ENCODE peak calls at places on chromosomes 6 and 20, in four cellular contexts. One of them, this sample, is unnamed.

GRCh38 chr20:3172933-3173581 is at the start of gene LZTS3:
- DNase-seq in germinal center: peak
- DNase-seq in IMR-90: peak
- DNase-seq in CMK: peak
- DNase-seq in this sample: peak

GRCh38 chr6:18562726-18563125 is 175.6 kb downstream of the RNF144B start:
- DNase-seq in germinal center: no peak
- DNase-seq in IMR-90: no peak
- DNase-seq in CMK: no peak
- DNase-seq in this sample: no peak

GRCh38 chr6:165478581-165478980 is 169.2 kb upstream of the C6orf118 start:
- DNase-seq in germinal center: no peak
- DNase-seq in IMR-90: no peak
- DNase-seq in CMK: no peak
- DNase-seq in this sample: no peak

GRCh38 chr20:17878912-17879602 is 89.5 kb downstream of the SNX5 start:
- DNase-seq in germinal center: no peak
- DNase-seq in IMR-90: no peak
- DNase-seq in CMK: no peak
- DNase-seq in this sample: no peak

GRCh38 chr6:40383348-40384115 is 203.6 kb downstream of the LRFN2 start:
- DNase-seq in germinal center: no peak
- DNase-seq in IMR-90: no peak
- DNase-seq in CMK: no peak
- DNase-seq in this sample: no peak

GRCh38 chr6:7770111-7770510 is 44.2 kb downstream of the BMP6 start:
- DNase-seq in germinal center: no peak
- DNase-seq in IMR-90: peak
- DNase-seq in CMK: no peak
- DNase-seq in this sample: peak

GRCh38 chr6:145727817-145728388 is 7.4 kb downstream of the EPM2A start:
- DNase-seq in germinal center: no peak
- DNase-seq in IMR-90: no peak
- DNase-seq in CMK: peak
- DNase-seq in this sample: no peak

GRCh38 chr20:52593634-52594033 is 378.5 kb upstream of the TSHZ2 start:
- DNase-seq in germinal center: no peak
- DNase-seq in IMR-90: no peak
- DNase-seq in CMK: no peak
- DNase-seq in this sample: no peak

GRCh38 chr6:169702640-169703246 is 817 bp downstream of the C6orf120 start:
- DNase-seq in germinal center: peak
- DNase-seq in IMR-90: peak
- DNase-seq in CMK: no peak
- DNase-seq in this sample: no peak

GRCh38 chr6:113050979-113051378 is 703.8 kb downstream of the RFPL4B start:
- DNase-seq in germinal center: no peak
- DNase-seq in IMR-90: no peak
- DNase-seq in CMK: no peak
- DNase-seq in this sample: no peak

GRCh38 chr6:22247916-22248482 is 48.8 kb downstream of the PRL start:
- DNase-seq in germinal center: no peak
- DNase-seq in IMR-90: no peak
- DNase-seq in CMK: no peak
- DNase-seq in this sample: peak

GRCh38 chr6:122790740-122791679 is 2.0 kb downstream of the SMPDL3A start:
- DNase-seq in germinal center: no peak
- DNase-seq in IMR-90: peak
- DNase-seq in CMK: no peak
- DNase-seq in this sample: peak

GRCh38 chr20:50471231-50471630 is 39.0 kb upstream of the PTPN1 start:
- DNase-seq in germinal center: no peak
- DNase-seq in IMR-90: no peak
- DNase-seq in CMK: no peak
- DNase-seq in this sample: no peak

GRCh38 chr6:113855500-113856010 is 1.6 kb upstream of the MARCKS start:
- DNase-seq in germinal center: peak
- DNase-seq in IMR-90: peak
- DNase-seq in CMK: no peak
- DNase-seq in this sample: peak

GRCh38 chr20:31560900-31561598 is 44.0 kb upstream of the ID1 start:
- DNase-seq in germinal center: no peak
- DNase-seq in IMR-90: peak
- DNase-seq in CMK: no peak
- DNase-seq in this sample: peak

GRCh38 chr6:23499549-23499948 is 626.5 kb upstream of the NRSN1 start:
- DNase-seq in germinal center: no peak
- DNase-seq in IMR-90: no peak
- DNase-seq in CMK: no peak
- DNase-seq in this sample: no peak

GRCh38 chr6:155795173-155795796 is 339.6 kb upstream of the NOX3 start:
- DNase-seq in germinal center: no peak
- DNase-seq in IMR-90: no peak
- DNase-seq in CMK: no peak
- DNase-seq in this sample: peak

GRCh38 chr6:13194852-13195251 is 133.5 kb downstream of the TBC1D7 start:
- DNase-seq in germinal center: peak
- DNase-seq in IMR-90: peak
- DNase-seq in CMK: peak
- DNase-seq in this sample: peak

GRCh38 chr20:42093542-42094440 is 475.6 kb upstream of the CHD6 start:
- DNase-seq in germinal center: no peak
- DNase-seq in IMR-90: no peak
- DNase-seq in CMK: no peak
- DNase-seq in this sample: no peak

GRCh38 chr6:147055821-147056392 is 148.3 kb upstream of the STXBP5 start:
- DNase-seq in germinal center: no peak
- DNase-seq in IMR-90: no peak
- DNase-seq in CMK: no peak
- DNase-seq in this sample: no peak

GRCh38 chr6:131159578-131159977 is 24.3 kb downstream of the AKAP7 start:
- DNase-seq in germinal center: no peak
- DNase-seq in IMR-90: peak
- DNase-seq in CMK: no peak
- DNase-seq in this sample: peak

GRCh38 chr20:58605292-58606065 is 45.6 kb upstream of the STX16 start:
- DNase-seq in germinal center: no peak
- DNase-seq in IMR-90: no peak
- DNase-seq in CMK: no peak
- DNase-seq in this sample: no peak

GRCh38 chr6:87830834-87831374 is 128.9 kb upstream of the AKIRIN2 start:
- DNase-seq in germinal center: no peak
- DNase-seq in IMR-90: no peak
- DNase-seq in CMK: no peak
- DNase-seq in this sample: no peak

GRCh38 chr6:43771858-43772570 is 2.0 kb downstream of the VEGFA start:
- DNase-seq in germinal center: peak
- DNase-seq in IMR-90: no peak
- DNase-seq in CMK: no peak
- DNase-seq in this sample: peak

GRCh38 chr20:5463007-5463686 is 146.4 kb upstream of the PROKR2 start:
- DNase-seq in germinal center: no peak
- DNase-seq in IMR-90: no peak
- DNase-seq in CMK: no peak
- DNase-seq in this sample: no peak

GRCh38 chr6:125267806-125268523 is 33.8 kb downstream of the HDDC2 start:
- DNase-seq in germinal center: no peak
- DNase-seq in IMR-90: no peak
- DNase-seq in CMK: no peak
- DNase-seq in this sample: peak

This sample was measured in iris pigment epithelial cell.